ENCODE peak calls at places on chromosomes 5 and 9, in four cellular contexts. B is neuronal stem cell, C is A549, U is mucosa of descending colon. M is an unnamed sample.

GRCh38 chr5:159061186-159061796 is 38.4 kb downstream of the EBF1 start:
- DNase-seq in C (no peak), U (no peak), B (peak; percentile 57), M (no peak)

GRCh38 chr5:137344723-137345322 is 154.3 kb downstream of the SPOCK1 start:
- DNase-seq in C (peak; percentile 60), U (no peak), B (peak; percentile 35), M (no peak)

GRCh38 chr9:106981396-106982287 is 118.7 kb downstream of the ZNF462 start:
- DNase-seq in U (no peak), B (no peak), C (no peak), M (no peak)

GRCh38 chr5:9239626-9240025 is 306.2 kb downstream of the SEMA5A start:
- DNase-seq in U (no peak), B (no peak), C (no peak), M (no peak)

GRCh38 chr5:12679731-12680130 is 775.5 kb upstream of the CTNND2 start:
- DNase-seq in B (no peak), U (no peak), C (no peak), M (no peak)

GRCh38 chr5:177098103-177098771 is 11.5 kb downstream of the FGFR4 start:
- DNase-seq in C (no peak), B (no peak), U (no peak), M (no peak)

GRCh38 chr9:128115187-128116103 is 12.1 kb downstream of the PTGES2 start:
- DNase-seq in U (peak; percentile 96), C (no peak), B (no peak), M (no peak)

GRCh38 chr9:115548826-115549225 is 430.9 kb upstream of the TNC start:
- DNase-seq in U (no peak), C (no peak), B (no peak), M (no peak)

GRCh38 chr9:127182901-127183746 is 60.7 kb upstream of the ANGPTL2 start:
- DNase-seq in U (no peak), B (no peak), C (no peak), M (no peak)

GRCh38 chr5:7805379-7805778 is 45.6 kb downstream of the CFAP90 start:
- DNase-seq in U (no peak), C (no peak), B (no peak), M (no peak)

GRCh38 chr5:38551020-38552017 is 5.1 kb downstream of the LIFR start:
- DNase-seq in B (no peak), C (peak; percentile 65), U (no peak), M (no peak)

GRCh38 chr9:6909186-6909585 is 151.4 kb downstream of the KDM4C start:
- DNase-seq in U (no peak), B (no peak), C (no peak), M (no peak)

GRCh38 chr5:151461312-151461711 is 13.9 kb downstream of the SLC36A1 start:
- DNase-seq in C (no peak), B (no peak), U (no peak), M (no peak)

GRCh38 chr5:164303646-164304225 is 798.3 kb downstream of the MAT2B start:
- DNase-seq in B (no peak), C (no peak), U (no peak), M (no peak)

GRCh38 chr5:113236536-113237308 is 198.1 kb downstream of the TSSK1B start:
- DNase-seq in C (no peak), U (no peak), B (no peak), M (no peak)

GRCh38 chr5:171365351-171365750 is 22.3 kb upstream of the NPM1 start:
- DNase-seq in U (no peak), B (no peak), C (peak; percentile 23), M (no peak)

GRCh38 chr9:107681988-107682387 is 192.4 kb upstream of the KLF4 start:
- DNase-seq in U (no peak), B (no peak), C (no peak), M (no peak)

GRCh38 chr5:155128786-155129512 is 115.4 kb downstream of the KIF4B start:
- DNase-seq in C (peak; percentile 60), B (no peak), U (no peak), M (no peak)

GRCh38 chr5:67476531-67476930 is 279.9 kb upstream of the CD180 start:
- DNase-seq in B (no peak), U (no peak), C (peak; percentile 18), M (no peak)

GRCh38 chr9:33165263-33166151 is 1.6 kb downstream of the B4GALT1 start:
- DNase-seq in U (no peak), C (peak; percentile 82), B (no peak), M (no peak)

GRCh38 chr5:87151547-87151946 is 116.1 kb upstream of the RASA1 start:
- DNase-seq in B (no peak), C (peak; percentile 29), U (no peak), M (no peak)

GRCh38 chr5:35478856-35479682 is 138.6 kb upstream of the SPEF2 start:
- DNase-seq in C (no peak), B (no peak), U (no peak), M (no peak)

GRCh38 chr5:135660826-135661555 is 82.2 kb upstream of the CXCL14 start:
- DNase-seq in U (no peak), B (no peak), C (no peak), M (no peak)

GRCh38 chr9:93133641-93134017 is 422 bp downstream of the NINJ1 start:
- DNase-seq in C (peak; percentile 54), B (peak; percentile 59), U (peak; percentile 86), M (no peak)

GRCh38 chr9:98678244-98678842 is 30.4 kb downstream of the GABBR2 start:
- DNase-seq in U (no peak), B (no peak), C (peak; percentile 20), M (no peak)

GRCh38 chr9:109857337-109857736 is 77.3 kb downstream of the PALM2AKAP2 start:
- DNase-seq in C (no peak), U (no peak), B (no peak), M (no peak)

GRCh38 chr9:3262831-3263544 is 262.8 kb downstream of the RFX3 start:
- DNase-seq in C (no peak), U (no peak), B (no peak), M (no peak)

GRCh38 chr5:759111-759741 is 25.3 kb downstream of the ZDHHC11B start:
- DNase-seq in U (peak; percentile 72), C (peak; percentile 81), B (peak; percentile 61), M (no peak)

GRCh38 chr9:120362446-120362845 is 217.5 kb downstream of the CDK5RAP2 start:
- DNase-seq in U (no peak), C (no peak), B (no peak), M (no peak)

GRCh38 chr9:133460405-133461175 is 812 bp downstream of the CACFD1 start:
- DNase-seq in U (peak; percentile 92), C (peak; percentile 38), B (peak; percentile 49), M (peak; percentile 44)

GRCh38 chr9:137045294-137046093 is 483 bp downstream of the NPDC1 start:
- DNase-seq in U (no peak), C (no peak), B (no peak), M (no peak)

GRCh38 chr9:137044502-137045177 is 1.3 kb downstream of the NPDC1 start:
- DNase-seq in U (peak; percentile 74), B (no peak), C (no peak), M (no peak)

GRCh38 chr9:137044042-137044441 is 1.9 kb downstream of the NPDC1 start:
- DNase-seq in C (no peak), B (no peak), U (peak; percentile 56), M (no peak)

GRCh38 chr9:137041134-137041533 is 4.8 kb downstream of the NPDC1 start:
- DNase-seq in B (no peak), U (no peak), C (no peak), M (no peak)

GRCh38 chr9:137042751-137043727 is 2.9 kb downstream of the NPDC1 start:
- DNase-seq in U (no peak), C (no peak), B (no peak), M (no peak)
- H3K4me3 ChIP-seq in U (no peak overlapping the region), C (no peak overlapping the region), B (no peak overlapping the region), M (no peak overlapping the region)

DNA sequence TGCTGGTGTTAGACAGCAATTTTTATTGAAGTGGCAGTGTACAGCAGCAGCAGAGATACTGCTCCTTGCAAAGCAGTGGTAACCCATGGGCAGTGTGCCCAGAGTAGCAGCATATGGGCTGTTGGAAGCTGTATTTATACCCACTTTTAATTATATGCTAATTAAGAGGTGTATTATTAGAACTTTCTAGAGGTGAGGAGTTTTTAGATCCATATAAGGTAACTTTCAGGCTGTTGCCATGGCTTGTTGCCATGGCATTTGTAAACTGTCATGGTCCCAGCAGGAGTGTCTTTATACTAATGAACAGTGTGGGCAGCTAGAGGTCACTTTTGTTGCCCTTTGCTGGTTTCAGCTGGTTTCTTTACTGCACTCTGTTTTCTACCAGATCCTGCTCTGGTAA is 3.7 kb upstream of the PJA2 start:
- DNase-seq in C (no peak), B (peak; percentile 39), U (no peak), M (no peak)
- H3K9me3 ChIP-seq in C (no peaks in the 10 kb centered on the region), B (peaks cover 2% of the 10 kb centered on the region), U (no peaks in the 10 kb centered on the region), M (peaks cover 6% of the 10 kb centered on the region)

GRCh38 chr5:6305821-6306220 is 72.5 kb downstream of the MED10 start:
- DNase-seq in C (no peak), U (no peak), B (no peak), M (no peak)

GRCh38 chr5:6308683-6309082 is 69.7 kb downstream of the MED10 start:
- DNase-seq in B (no peak), C (no peak), U (no peak), M (no peak)

GRCh38 chr5:6307304-6307703 is 71.0 kb downstream of the MED10 start:
- DNase-seq in B (no peak), U (no peak), C (no peak), M (no peak)

GRCh38 chr5:6302099-6302498 is 76.2 kb downstream of the MED10 start:
- DNase-seq in C (no peak), U (no peak), B (no peak), M (no peak)

DNA sequence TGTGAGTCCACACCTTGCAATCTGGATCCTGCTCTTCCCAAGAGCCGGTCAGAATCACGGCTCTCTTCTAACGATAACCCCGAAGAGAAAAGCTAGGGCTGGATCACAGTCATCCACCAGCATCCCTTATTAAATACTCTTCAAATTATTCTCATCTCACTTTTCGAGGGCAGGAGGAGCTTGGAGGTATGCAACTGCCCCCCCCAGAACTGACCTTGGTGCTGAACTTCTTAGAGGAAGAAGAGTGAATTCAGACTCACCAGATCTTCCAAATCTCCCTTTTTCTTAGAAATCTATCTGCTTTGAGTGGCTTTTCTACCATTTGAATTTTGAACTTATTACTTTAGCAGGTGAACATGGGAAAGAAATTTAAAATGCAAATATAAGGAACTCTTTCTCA is 75.7 kb downstream of the MED10 start:
- DNase-seq in U (no peak), B (peak; percentile 36), C (no peak), M (no peak)
- H3K4me3 ChIP-seq in U (no peak overlapping the region), B (no peak overlapping the region), C (no peak overlapping the region), M (no peak overlapping the region)

GRCh38 chr5:2278825-2279224 is 396.1 kb upstream of the IRX4 start:
- DNase-seq in C (no peak), U (no peak), B (no peak), M (no peak)

GRCh38 chr5:2272755-2273154 is 390.0 kb upstream of the IRX4 start:
- DNase-seq in U (no peak), C (no peak), B (no peak), M (no peak)

GRCh38 chr5:2272039-2272438 is 389.3 kb upstream of the IRX4 start:
- DNase-seq in U (no peak), C (no peak), B (no peak), M (no peak)

GRCh38 chr5:2277886-2278285 is 395.2 kb upstream of the IRX4 start:
- DNase-seq in B (no peak), C (no peak), U (no peak), M (no peak)

DNA sequence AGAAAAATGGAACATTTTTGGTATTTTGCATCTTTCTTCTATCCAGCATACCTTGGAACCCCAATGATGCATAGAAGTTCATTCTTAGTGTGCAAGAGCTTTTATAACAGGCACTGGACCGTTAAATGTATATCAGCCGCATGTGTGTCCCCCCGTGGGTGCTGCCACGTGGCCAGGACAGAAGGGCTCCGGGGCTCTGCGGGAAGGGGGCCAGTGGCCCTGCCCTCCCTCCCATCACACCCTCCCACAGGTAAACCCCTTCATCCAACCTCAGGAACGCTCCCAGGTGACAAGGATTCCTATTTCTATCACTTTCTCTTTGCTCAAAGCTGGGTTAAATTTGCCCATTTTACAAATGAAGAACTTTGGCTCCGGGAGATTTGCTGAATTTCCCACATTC is 393.4 kb upstream of the IRX4 start:
- DNase-seq in C (no peak), U (no peak), B (no peak), M (no peak)
- H3K9me3 ChIP-seq in C (no peaks in the 10 kb centered on the region), U (no peaks in the 10 kb centered on the region), B (no peaks in the 10 kb centered on the region), M (no peaks in the 10 kb centered on the region)